ENCODE peak calls at places on chromosomes 11 and 22, in ten cellular contexts. One of them, this sample, is unnamed.
A peak's percentile ranks its signal among the peaks of the same experiment; 100 is the strongest.

GRCh38 chr11:57205046-57205671 is 23.4 kb downstream of the LRRC55 start:
- DNase-seq in thoracic aorta: no peak
- DNase-seq in fibroblast of lung: peak; percentile 43
- DNase-seq in fibroblast of pulmonary artery: peak; percentile 33
- DNase-seq in BJ: peak; percentile 38
- DNase-seq in colonic mucosa: no peak
- DNase-seq in cardiac muscle cell: no peak
- DNase-seq in epithelial cell of esophagus: peak; percentile 27
- DNase-seq in psoas muscle: no peak
- DNase-seq in lower lobe of right lung: no peak
- DNase-seq in this sample: no peak

GRCh38 chr22:37728620-37729019 is 31.8 kb downstream of the TRIOBP start:
- DNase-seq in thoracic aorta: no peak
- DNase-seq in fibroblast of lung: no peak
- DNase-seq in fibroblast of pulmonary artery: no peak
- DNase-seq in BJ: no peak
- DNase-seq in colonic mucosa: no peak
- DNase-seq in cardiac muscle cell: no peak
- DNase-seq in epithelial cell of esophagus: no peak
- DNase-seq in psoas muscle: no peak
- DNase-seq in lower lobe of right lung: no peak
- DNase-seq in this sample: no peak

GRCh38 chr11:131767421-131767820 is 397.0 kb downstream of the NTM start:
- DNase-seq in thoracic aorta: no peak
- DNase-seq in fibroblast of lung: peak; percentile 22
- DNase-seq in fibroblast of pulmonary artery: peak; percentile 72
- DNase-seq in BJ: no peak
- DNase-seq in colonic mucosa: no peak
- DNase-seq in cardiac muscle cell: no peak
- DNase-seq in epithelial cell of esophagus: peak; percentile 5
- DNase-seq in psoas muscle: no peak
- DNase-seq in lower lobe of right lung: no peak
- DNase-seq in this sample: no peak

GRCh38 chr22:23526588-23527315 is 53.3 kb downstream of the IGLL1 start:
- DNase-seq in thoracic aorta: no peak
- DNase-seq in fibroblast of lung: no peak
- DNase-seq in fibroblast of pulmonary artery: no peak
- DNase-seq in BJ: no peak
- DNase-seq in colonic mucosa: no peak
- DNase-seq in cardiac muscle cell: no peak
- DNase-seq in epithelial cell of esophagus: no peak
- DNase-seq in psoas muscle: no peak
- DNase-seq in lower lobe of right lung: peak; percentile 33
- DNase-seq in this sample: no peak

GRCh38 chr11:61473370-61474025 is 35.1 kb upstream of the LRRC10B start:
- DNase-seq in thoracic aorta: no peak
- DNase-seq in fibroblast of lung: no peak
- DNase-seq in fibroblast of pulmonary artery: peak; percentile 18
- DNase-seq in BJ: no peak
- DNase-seq in colonic mucosa: peak; percentile 31
- DNase-seq in cardiac muscle cell: no peak
- DNase-seq in epithelial cell of esophagus: peak; percentile 65
- DNase-seq in psoas muscle: no peak
- DNase-seq in lower lobe of right lung: no peak
- DNase-seq in this sample: peak; percentile 40

GRCh38 chr11:110883266-110883665 is 171.0 kb upstream of the ARHGAP20 start:
- DNase-seq in thoracic aorta: no peak
- DNase-seq in fibroblast of lung: peak; percentile 69
- DNase-seq in fibroblast of pulmonary artery: peak; percentile 48
- DNase-seq in BJ: no peak
- DNase-seq in colonic mucosa: no peak
- DNase-seq in cardiac muscle cell: no peak
- DNase-seq in epithelial cell of esophagus: no peak
- DNase-seq in psoas muscle: no peak
- DNase-seq in lower lobe of right lung: no peak
- DNase-seq in this sample: no peak

GRCh38 chr11:16484434-16484833 is 128.1 kb upstream of the SOX6 start:
- DNase-seq in thoracic aorta: no peak
- DNase-seq in fibroblast of lung: no peak
- DNase-seq in fibroblast of pulmonary artery: no peak
- DNase-seq in BJ: no peak
- DNase-seq in colonic mucosa: no peak
- DNase-seq in cardiac muscle cell: no peak
- DNase-seq in epithelial cell of esophagus: no peak
- DNase-seq in psoas muscle: no peak
- DNase-seq in lower lobe of right lung: no peak
- DNase-seq in this sample: no peak

GRCh38 chr22:22110548-22111266 is 128.1 kb upstream of the TOP3B start:
- DNase-seq in thoracic aorta: no peak
- DNase-seq in fibroblast of lung: peak; percentile 60
- DNase-seq in fibroblast of pulmonary artery: peak; percentile 70
- DNase-seq in BJ: no peak
- DNase-seq in colonic mucosa: no peak
- DNase-seq in cardiac muscle cell: peak; percentile 63
- DNase-seq in epithelial cell of esophagus: peak; percentile 93
- DNase-seq in psoas muscle: no peak
- DNase-seq in lower lobe of right lung: no peak
- DNase-seq in this sample: peak; percentile 1

GRCh38 chr11:35005156-35005780 is 88.8 kb downstream of the PDHX start:
- DNase-seq in thoracic aorta: no peak
- DNase-seq in fibroblast of lung: no peak
- DNase-seq in fibroblast of pulmonary artery: no peak
- DNase-seq in BJ: no peak
- DNase-seq in colonic mucosa: peak; percentile 68
- DNase-seq in cardiac muscle cell: no peak
- DNase-seq in epithelial cell of esophagus: peak; percentile 69
- DNase-seq in psoas muscle: no peak
- DNase-seq in lower lobe of right lung: no peak
- DNase-seq in this sample: peak; percentile 92

GRCh38 chr11:15805726-15806125 is 550.6 kb downstream of the SOX6 start:
- DNase-seq in thoracic aorta: no peak
- DNase-seq in fibroblast of lung: no peak
- DNase-seq in fibroblast of pulmonary artery: no peak
- DNase-seq in BJ: no peak
- DNase-seq in colonic mucosa: no peak
- DNase-seq in cardiac muscle cell: no peak
- DNase-seq in epithelial cell of esophagus: no peak
- DNase-seq in psoas muscle: no peak
- DNase-seq in lower lobe of right lung: no peak
- DNase-seq in this sample: no peak

GRCh38 chr11:20631525-20632168 is 32.2 kb downstream of the SLC6A5 start:
- DNase-seq in thoracic aorta: no peak
- DNase-seq in fibroblast of lung: no peak
- DNase-seq in fibroblast of pulmonary artery: no peak
- DNase-seq in BJ: no peak
- DNase-seq in colonic mucosa: no peak
- DNase-seq in cardiac muscle cell: no peak
- DNase-seq in epithelial cell of esophagus: peak; percentile 95
- DNase-seq in psoas muscle: no peak
- DNase-seq in lower lobe of right lung: no peak
- DNase-seq in this sample: no peak

GRCh38 chr11:92159931-92160330 is 64.7 kb upstream of the FAT3 start:
- DNase-seq in thoracic aorta: no peak
- DNase-seq in fibroblast of lung: no peak
- DNase-seq in fibroblast of pulmonary artery: no peak
- DNase-seq in BJ: no peak
- DNase-seq in colonic mucosa: no peak
- DNase-seq in cardiac muscle cell: no peak
- DNase-seq in epithelial cell of esophagus: no peak
- DNase-seq in psoas muscle: no peak
- DNase-seq in lower lobe of right lung: no peak
- DNase-seq in this sample: no peak

GRCh38 chr11:92152245-92152644 is 72.4 kb upstream of the FAT3 start:
- DNase-seq in thoracic aorta: no peak
- DNase-seq in fibroblast of lung: no peak
- DNase-seq in fibroblast of pulmonary artery: no peak
- DNase-seq in BJ: no peak
- DNase-seq in colonic mucosa: no peak
- DNase-seq in cardiac muscle cell: no peak
- DNase-seq in epithelial cell of esophagus: no peak
- DNase-seq in psoas muscle: no peak
- DNase-seq in lower lobe of right lung: no peak
- DNase-seq in this sample: no peak

GRCh38 chr11:92149996-92150395 is 74.6 kb upstream of the FAT3 start:
- DNase-seq in thoracic aorta: no peak
- DNase-seq in fibroblast of lung: peak; percentile 25
- DNase-seq in fibroblast of pulmonary artery: no peak
- DNase-seq in BJ: no peak
- DNase-seq in colonic mucosa: no peak
- DNase-seq in cardiac muscle cell: no peak
- DNase-seq in epithelial cell of esophagus: no peak
- DNase-seq in psoas muscle: no peak
- DNase-seq in lower lobe of right lung: no peak
- DNase-seq in this sample: no peak

GRCh38 chr11:92153542-92153941 is 71.1 kb upstream of the FAT3 start:
- DNase-seq in thoracic aorta: no peak
- DNase-seq in fibroblast of lung: no peak
- DNase-seq in fibroblast of pulmonary artery: no peak
- DNase-seq in BJ: no peak
- DNase-seq in colonic mucosa: no peak
- DNase-seq in cardiac muscle cell: no peak
- DNase-seq in epithelial cell of esophagus: no peak
- DNase-seq in psoas muscle: no peak
- DNase-seq in lower lobe of right lung: no peak
- DNase-seq in this sample: no peak

DNA sequence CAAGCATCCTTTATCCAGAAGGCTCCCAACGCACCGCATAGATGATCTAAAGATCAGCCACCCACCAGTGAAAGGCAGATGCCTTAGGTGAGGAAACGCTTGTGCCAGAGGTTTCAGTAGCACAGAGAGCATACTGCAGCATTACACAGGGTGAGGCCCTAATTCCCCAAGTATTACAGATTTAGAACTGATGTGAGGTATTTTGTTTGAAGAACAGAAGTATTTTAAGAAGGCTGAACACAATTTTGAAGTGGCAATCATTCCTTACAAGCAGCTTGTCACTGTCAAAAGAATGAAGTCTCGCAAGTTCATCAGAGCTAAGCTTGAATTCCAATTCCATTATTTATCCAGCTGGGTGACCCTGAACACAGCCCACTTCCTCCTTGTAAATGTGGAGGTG is 70.0 kb upstream of the FAT3 start:
- DNase-seq in thoracic aorta: no peak
- DNase-seq in fibroblast of lung: no peak
- DNase-seq in fibroblast of pulmonary artery: no peak
- DNase-seq in BJ: no peak
- DNase-seq in colonic mucosa: no peak
- DNase-seq in cardiac muscle cell: no peak
- DNase-seq in epithelial cell of esophagus: no peak
- DNase-seq in psoas muscle: no peak
- DNase-seq in lower lobe of right lung: no peak
- DNase-seq in this sample: no peak
- H3K4me3 ChIP-seq in thoracic aorta: no peak overlapping the region
- H3K4me3 ChIP-seq in fibroblast of lung: no peak overlapping the region
- H3K4me3 ChIP-seq in fibroblast of pulmonary artery: no peak overlapping the region
- H3K4me3 ChIP-seq in BJ: no peak overlapping the region
- H3K4me3 ChIP-seq in colonic mucosa: no peak overlapping the region
- H3K4me3 ChIP-seq in cardiac muscle cell: no peak overlapping the region
- H3K4me3 ChIP-seq in epithelial cell of esophagus: no peak overlapping the region
- H3K4me3 ChIP-seq in psoas muscle: no peak overlapping the region
- H3K4me3 ChIP-seq in lower lobe of right lung: no peak overlapping the region
- H3K4me3 ChIP-seq in this sample: no peak overlapping the region

DNA sequence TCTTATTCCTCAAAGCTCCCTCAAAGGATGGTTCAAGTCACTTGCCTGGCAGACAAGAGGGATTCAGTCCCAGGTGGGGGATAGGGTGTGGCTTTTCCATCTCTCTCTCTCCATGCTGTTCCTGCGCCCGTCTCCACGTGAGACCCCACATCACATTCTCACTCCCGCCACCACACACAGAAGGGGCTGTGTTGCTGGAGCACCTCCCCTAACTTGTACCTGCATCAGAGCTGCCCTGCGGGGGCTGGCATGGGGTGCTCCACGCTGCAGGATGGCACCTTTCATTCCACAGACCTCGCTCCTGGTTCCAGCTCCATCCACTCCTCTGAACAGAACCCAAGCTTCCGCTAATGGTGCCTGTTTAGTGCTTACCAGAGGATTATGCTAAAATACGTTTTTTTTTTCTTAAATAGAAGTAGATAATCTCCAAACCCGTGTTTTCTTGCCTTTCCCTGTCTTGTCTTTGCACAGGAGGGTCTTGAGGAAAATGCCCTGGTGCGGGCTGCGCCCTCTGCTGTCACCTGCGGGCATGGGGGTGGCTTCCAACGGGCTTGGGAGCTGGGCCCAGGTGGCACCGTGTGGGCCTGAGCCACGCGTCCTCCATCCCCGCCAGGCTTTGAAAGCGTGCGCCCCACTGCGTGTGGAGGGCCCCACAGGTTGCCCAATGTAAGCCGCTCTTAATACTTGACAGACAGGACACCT is 985.6 kb downstream of the BRD1 start:
- DNase-seq in thoracic aorta: no peak
- DNase-seq in fibroblast of lung: no peak
- DNase-seq in fibroblast of pulmonary artery: no peak
- DNase-seq in BJ: no peak
- DNase-seq in colonic mucosa: no peak
- DNase-seq in cardiac muscle cell: no peak
- DNase-seq in epithelial cell of esophagus: no peak
- DNase-seq in psoas muscle: no peak
- DNase-seq in lower lobe of right lung: no peak
- DNase-seq in this sample: no peak
- TF ChIP-seq CTCF in thoracic aorta: no peak
- TF ChIP-seq CTCF in fibroblast of lung: no peak
- TF ChIP-seq CTCF in fibroblast of pulmonary artery: no peak
- TF ChIP-seq CTCF in BJ: no peak
- TF ChIP-seq CTCF in colonic mucosa: no peak
- TF ChIP-seq CTCF in cardiac muscle cell: no peak
- TF ChIP-seq CTCF in epithelial cell of esophagus: no peak
- TF ChIP-seq CTCF in psoas muscle: no peak
- TF ChIP-seq CTCF in lower lobe of right lung: no peak
- TF ChIP-seq CTCF in this sample: peak; percentile 21

DNA sequence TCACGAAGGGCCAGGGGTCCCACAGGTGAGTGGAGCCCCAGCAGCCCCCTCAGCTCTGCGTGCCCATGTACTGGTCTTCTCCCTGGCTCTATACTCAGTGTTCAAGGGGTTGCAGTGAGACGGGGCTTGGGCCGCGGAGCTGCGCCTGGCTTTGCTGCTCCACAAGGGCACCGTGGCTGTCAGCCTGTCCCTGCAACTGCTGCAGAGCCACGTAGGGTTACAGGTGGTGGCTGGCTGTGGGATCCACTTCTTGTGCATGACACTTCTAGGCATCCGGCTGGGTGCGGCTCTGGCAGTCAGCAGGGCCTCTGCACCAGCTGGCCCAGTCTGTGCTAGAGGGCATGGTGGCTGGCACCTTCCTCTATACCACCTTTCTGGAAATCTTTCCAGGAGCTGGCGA is 14.3 kb downstream of the MTFP1 start:
- DNase-seq in thoracic aorta: no peak
- DNase-seq in fibroblast of lung: no peak
- DNase-seq in fibroblast of pulmonary artery: no peak
- DNase-seq in BJ: no peak
- DNase-seq in colonic mucosa: no peak
- DNase-seq in cardiac muscle cell: no peak
- DNase-seq in epithelial cell of esophagus: peak; percentile 18
- DNase-seq in psoas muscle: no peak
- DNase-seq in lower lobe of right lung: no peak
- DNase-seq in this sample: no peak
- H3K4me3 ChIP-seq in thoracic aorta: no peak overlapping the region
- H3K4me3 ChIP-seq in fibroblast of lung: no peak overlapping the region
- H3K4me3 ChIP-seq in fibroblast of pulmonary artery: no peak overlapping the region
- H3K4me3 ChIP-seq in BJ: no peak overlapping the region
- H3K4me3 ChIP-seq in colonic mucosa: no peak overlapping the region
- H3K4me3 ChIP-seq in cardiac muscle cell: no peak overlapping the region
- H3K4me3 ChIP-seq in epithelial cell of esophagus: no peak overlapping the region
- H3K4me3 ChIP-seq in psoas muscle: no peak overlapping the region
- H3K4me3 ChIP-seq in lower lobe of right lung: no peak overlapping the region
- H3K4me3 ChIP-seq in this sample: no peak overlapping the region

GRCh38 chr11:64148917-64149617 is 16.8 kb downstream of the MACROD1 start:
- DNase-seq in thoracic aorta: no peak
- DNase-seq in fibroblast of lung: no peak
- DNase-seq in fibroblast of pulmonary artery: no peak
- DNase-seq in BJ: no peak
- DNase-seq in colonic mucosa: no peak
- DNase-seq in cardiac muscle cell: no peak
- DNase-seq in epithelial cell of esophagus: no peak
- DNase-seq in psoas muscle: no peak
- DNase-seq in lower lobe of right lung: no peak
- DNase-seq in this sample: no peak
- TF ChIP-seq CTCF in thoracic aorta: no peak
- TF ChIP-seq CTCF in fibroblast of lung: no peak
- TF ChIP-seq CTCF in fibroblast of pulmonary artery: no peak
- TF ChIP-seq CTCF in BJ: no peak
- TF ChIP-seq CTCF in colonic mucosa: peak; percentile 14
- TF ChIP-seq CTCF in cardiac muscle cell: no peak
- TF ChIP-seq CTCF in epithelial cell of esophagus: no peak
- TF ChIP-seq CTCF in psoas muscle: no peak
- TF ChIP-seq CTCF in lower lobe of right lung: peak; percentile 8
- TF ChIP-seq CTCF in this sample: no peak

This sample was measured in LNCaP clone FGC.